ENCODE peak calls at places on chromosomes 5 and 9, in ten cellular contexts. Q is body of pancreas; E is cardiac fibroblast; H is Kasumi-1; K is AG08396; L is stimulated activated CD8-positive, alpha-beta memory T cell treated with anti-CD3 and anti-CD28 coated beads, Interleukin-2, amount 100 ng/mL, for 48 hours; X is NCI-H774; W is activated CD4-positive, alpha-beta T cell treated with anti-CD3 and anti-CD28 coated beads, Interleukin-2, amount 50 U/mL, for 1 hour; S is left cardiac atrium; C is activated naive CD8-positive, alpha-beta T cell treated with anti-CD3 and anti-CD28 coated beads, Interleukin-2, amount 10 ng/mL, durations not matched to agents 7 days and 5 days. J is an unnamed sample.

GRCh38 chr9:98607787-98608186 is 100.9 kb downstream of the GABBR2 start:
- DNase-seq in C (no peak), K (peak; percentile 57), W (no peak), H (no peak), S (no peak), X (no peak), Q (no peak), E (peak; percentile 93), L (no peak), J (no peak)

GRCh38 chr5:119400248-119400647 is 44.4 kb downstream of the TNFAIP8 start:
- DNase-seq in H (no peak), K (no peak), E (no peak), X (no peak), S (no peak), Q (no peak), W (no peak), L (no peak), C (no peak), J (no peak)

GRCh38 chr5:169971780-169972179 is 8.5 kb downstream of the INSYN2B start:
- DNase-seq in S (no peak), L (no peak), C (no peak), H (no peak), X (no peak), E (no peak), W (no peak), K (no peak), Q (no peak), J (no peak)

GRCh38 chr9:136342191-136343120 is 15.1 kb downstream of the GPSM1 start:
- DNase-seq in W (peak; percentile 51), E (peak; percentile 56), C (peak; percentile 81), X (peak; percentile 25), S (peak; percentile 89), Q (peak; percentile 92), L (peak; percentile 59), H (peak; percentile 47), K (peak; percentile 92), J (peak; percentile 88)

GRCh38 chr9:77019010-77019809 is at the start of gene FOXB2:
- DNase-seq in W (no peak), E (no peak), H (no peak), K (peak; percentile 25), S (no peak), C (peak; percentile 34), L (no peak), Q (no peak), X (no peak), J (no peak)

GRCh38 chr5:125497651-125498050 is 751.2 kb upstream of the ZNF608 start:
- DNase-seq in K (no peak), Q (no peak), H (no peak), S (no peak), X (no peak), L (no peak), C (no peak), E (no peak), W (no peak), J (no peak)

GRCh38 chr9:27329292-27329691 is 32.3 kb upstream of the EQTN start:
- DNase-seq in W (no peak), K (no peak), C (no peak), L (no peak), E (no peak), H (no peak), Q (no peak), S (no peak), X (no peak), J (no peak)

GRCh38 chr9:20701058-20701457 is 17.0 kb downstream of the FOCAD start:
- DNase-seq in E (no peak), Q (no peak), K (no peak), W (no peak), S (no peak), L (no peak), H (no peak), X (peak; percentile 60), C (no peak), J (no peak)

GRCh38 chr9:95283678-95284077 is 33.8 kb downstream of the FANCC start:
- DNase-seq in E (no peak), L (no peak), X (no peak), K (no peak), Q (no peak), S (no peak), H (no peak), C (no peak), W (no peak), J (no peak)

GRCh38 chr5:138850854-138851253 is 24.3 kb downstream of the LRRTM2 start:
- DNase-seq in H (no peak), E (peak; percentile 52), K (no peak), C (no peak), X (no peak), W (no peak), S (no peak), Q (no peak), L (no peak), J (no peak)

GRCh38 chr5:10563132-10563939 is 534 bp upstream of the ANKRD33B start:
- DNase-seq in K (peak; percentile 75), X (no peak), L (peak; percentile 52), Q (peak; percentile 46), H (no peak), S (peak; percentile 66), E (no peak), C (no peak), W (peak; percentile 29), J (no peak)

GRCh38 chr5:121029536-121030245 is 565.6 kb downstream of the PRR16 start:
- DNase-seq in E (no peak), X (no peak), K (no peak), H (no peak), Q (no peak), C (no peak), S (no peak), W (no peak), L (no peak), J (no peak)

GRCh38 chr9:116342941-116343340 is 189.3 kb downstream of the PAPPA start:
- DNase-seq in H (no peak), S (no peak), K (no peak), L (no peak), W (no peak), X (no peak), Q (no peak), E (no peak), C (no peak), J (no peak)

GRCh38 chr5:34609951-34610431 is 46.1 kb upstream of the RAI14 start:
- DNase-seq in W (no peak), S (no peak), C (no peak), E (peak; percentile 44), L (no peak), H (no peak), X (no peak), Q (no peak), K (no peak), J (no peak)

GRCh38 chr9:112248722-112249121 is 73.6 kb upstream of the SUSD1 start:
- DNase-seq in Q (no peak), S (no peak), W (no peak), X (no peak), L (no peak), K (no peak), H (no peak), E (peak; percentile 70), C (no peak), J (no peak)

GRCh38 chr9:123544007-123544827 is 188.2 kb downstream of the CRB2 start:
- DNase-seq in H (peak; percentile 45), S (no peak), E (peak; percentile 68), L (no peak), W (no peak), C (no peak), X (peak; percentile 45), Q (no peak), K (peak; percentile 35), J (no peak)

GRCh38 chr5:112857866-112858265 is 3.2 kb upstream of the SRP19 start:
- DNase-seq in K (no peak), W (no peak), H (no peak), L (no peak), S (no peak), C (no peak), E (no peak), X (no peak), Q (no peak), J (no peak)

GRCh38 chr5:74127377-74128338 is 501.7 kb downstream of the ARHGEF28 start:
- DNase-seq in E (peak; percentile 33), Q (no peak), W (no peak), C (no peak), K (peak; percentile 15), H (no peak), S (peak; percentile 40), X (peak; percentile 73), L (no peak), J (no peak)

GRCh38 chr5:116566251-116566650 is 8.4 kb downstream of the SEMA6A start:
- DNase-seq in K (no peak), Q (no peak), S (no peak), W (no peak), X (no peak), L (no peak), E (no peak), C (no peak), H (no peak), J (no peak)

GRCh38 chr5:67515762-67516161 is 319.2 kb upstream of the CD180 start:
- DNase-seq in E (no peak), L (no peak), K (no peak), W (no peak), H (no peak), X (no peak), S (no peak), C (peak; percentile 30), Q (no peak), J (no peak)

GRCh38 chr5:35963381-35963843 is 25.0 kb upstream of the CAPSL start:
- DNase-seq in X (no peak), E (peak; percentile 41), L (no peak), H (no peak), K (no peak), W (no peak), S (no peak), C (no peak), Q (no peak), J (no peak)